ENCODE peak calls at places on chromosomes 4 and X, in six cellular contexts. S is nephron progenitor cell, H is activated T-cell treated with anti-CD3 and anti-CD28 coated beads for 24 hours, L is T-helper 17 cell, K is SK-N-MC, B is left colon. F is an unnamed sample.

GRCh38 chr4:2142630-2143427 is 83.7 kb downstream of the NAT8L start:
- DNase-seq in S (no peak), H (no peak), L (no peak), K (peak; percentile 12), B (no peak), F (no peak)

GRCh38 chr4:129498626-129499025 is 402.7 kb downstream of the C4orf33 start:
- DNase-seq in S (no peak), H (no peak), L (no peak), K (no peak), B (no peak), F (no peak)

GRCh38 chr4:168666531-168666930 is 169.7 kb downstream of the PALLD start:
- DNase-seq in S (no peak), H (no peak), L (no peak), K (no peak), B (no peak), F (no peak)

GRCh38 chrX:34918856-34919255 is 23.7 kb upstream of the FAM47B start:
- DNase-seq in S (peak; percentile 8), H (no peak), L (no peak), K (peak; percentile 42), B (no peak), F (peak; percentile 10)

GRCh38 chr4:6107886-6108285 is 89.7 kb upstream of the C4orf50 start:
- DNase-seq in S (no peak), H (no peak), L (no peak), K (no peak), B (no peak), F (no peak)

GRCh38 chr4:41619161-41619560 is 81.2 kb downstream of the LIMCH1 start:
- DNase-seq in S (no peak), H (no peak), L (no peak), K (no peak), B (no peak), F (no peak)

GRCh38 chr4:127604949-127605709 is 27.6 kb upstream of the INTU start:
- DNase-seq in S (no peak), H (no peak), L (no peak), K (no peak), B (peak; percentile 12), F (peak; percentile 75)

GRCh38 chrX:51893931-51894696 is 691 bp downstream of the MAGED1 start:
- DNase-seq in S (peak; percentile 42), H (peak; percentile 0), L (no peak), K (no peak), B (peak; percentile 30), F (peak; percentile 1)

GRCh38 chrX:45715787-45716186 is 515.1 kb upstream of the DIPK2B start:
- DNase-seq in S (no peak), H (no peak), L (no peak), K (no peak), B (no peak), F (no peak)

GRCh38 chr4:83028976-83029375 is 6.0 kb upstream of the COPS4 start:
- DNase-seq in S (no peak), H (no peak), L (no peak), K (no peak), B (no peak), F (no peak)

F was measured in Kasumi-1.